ENCODE peak calls at places on chromosome 16, in seven cellular contexts. X is kidney, P is BE2C, E is colonic mucosa, J is neural progenitor cell, K is tibial artery, U is fibroblast of lung. R is an unnamed sample.
A peak's percentile ranks its signal among the peaks of the same experiment; 100 is the strongest.

GRCh38 chr16:60127196-60127595 is 1393.1 kb upstream of the GOT2 start:
- DNase-seq in X (no peak), E (no peak), K (no peak), J (no peak), P (no peak), U (no peak), R (no peak)

GRCh38 chr16:28537964-28538732 is 626 bp downstream of the NUPR1 start:
- DNase-seq in J (no peak), E (peak; percentile 41), X (no peak), P (no peak), K (no peak), U (no peak), R (no peak)

GRCh38 chr16:9053006-9053601 is 38.3 kb upstream of the HAPSTR1 start:
- DNase-seq in X (no peak), J (peak; percentile 95), K (no peak), P (peak; percentile 85), E (peak; percentile 46), U (peak; percentile 79), R (peak; percentile 71)

GRCh38 chr16:81539009-81539820 is 94.6 kb downstream of the CMIP start:
- DNase-seq in K (no peak), J (no peak), U (no peak), E (no peak), P (no peak), X (peak; percentile 38), R (no peak)

GRCh38 chr16:1094124-1094479 is 1.9 kb downstream of the C1QTNF8 start:
- DNase-seq in U (no peak), X (no peak), P (no peak), E (no peak), K (no peak), J (no peak), R (no peak)

GRCh38 chr16:85565796-85566501 is 47.2 kb upstream of the GSE1 start:
- DNase-seq in E (no peak), J (no peak), K (no peak), P (no peak), X (no peak), U (no peak), R (no peak)

GRCh38 chr16:28012031-28012445 is 51.5 kb downstream of the GSG1L start:
- DNase-seq in K (no peak), X (no peak), E (no peak), J (no peak), U (peak; percentile 38), P (no peak), R (no peak)

GRCh38 chr16:64627288-64627687 is 494.6 kb downstream of the CDH11 start:
- DNase-seq in U (no peak), P (peak; percentile 33), J (peak; percentile 9), X (no peak), K (no peak), E (no peak), R (no peak)

GRCh38 chr16:56423584-56424403 is 1.6 kb downstream of the AMFR start:
- DNase-seq in J (no peak), U (no peak), X (no peak), K (no peak), E (no peak), P (no peak), R (no peak)

GRCh38 chr16:78742501-78743283 is 643.2 kb downstream of the WWOX start:
- DNase-seq in U (peak; percentile 10), P (no peak), X (no peak), J (no peak), K (peak; percentile 68), E (peak; percentile 47), R (no peak)

GRCh38 chr16:85138825-85139627 is 26.8 kb upstream of the CIBAR2 start:
- DNase-seq in E (no peak), K (no peak), J (no peak), P (no peak), X (no peak), U (no peak), R (no peak)

GRCh38 chr16:81558077-81558443 is 113.5 kb downstream of the CMIP start:
- DNase-seq in P (no peak), X (peak; percentile 45), K (no peak), E (no peak), U (no peak), J (no peak), R (no peak)

GRCh38 chr16:79418588-79418987 is 181.9 kb downstream of the MAF start:
- DNase-seq in U (no peak), J (no peak), K (no peak), X (no peak), E (no peak), P (no peak), R (no peak)

GRCh38 chr16:68480084-68480995 is 32.0 kb upstream of the SMPD3 start:
- DNase-seq in E (no peak), X (no peak), J (no peak), P (no peak), U (no peak), K (no peak), R (no peak)

GRCh38 chr16:22932032-22932771 is 118.2 kb downstream of the HS3ST2 start:
- DNase-seq in J (no peak), K (no peak), X (no peak), E (no peak), P (no peak), U (no peak), R (no peak)

GRCh38 chr16:54589326-54589725 is 302.7 kb upstream of the IRX3 start:
- DNase-seq in U (no peak), E (no peak), J (peak; percentile 24), P (no peak), X (no peak), K (no peak), R (no peak)

GRCh38 chr16:49649013-49649785 is 206.7 kb downstream of the ZNF423 start:
- DNase-seq in K (no peak), E (no peak), J (no peak), P (no peak), X (no peak), U (peak; percentile 89), R (no peak)

GRCh38 chr16:87638736-87639135 is 36.4 kb downstream of the JPH3 start:
- DNase-seq in P (no peak), K (no peak), E (no peak), U (no peak), J (no peak), X (no peak), R (no peak)
- TF ChIP-seq CTCF in P (no peak), K (no peak), E (no peak), U (no peak), J (no peak), X (no peak), R (no peak)

DNA sequence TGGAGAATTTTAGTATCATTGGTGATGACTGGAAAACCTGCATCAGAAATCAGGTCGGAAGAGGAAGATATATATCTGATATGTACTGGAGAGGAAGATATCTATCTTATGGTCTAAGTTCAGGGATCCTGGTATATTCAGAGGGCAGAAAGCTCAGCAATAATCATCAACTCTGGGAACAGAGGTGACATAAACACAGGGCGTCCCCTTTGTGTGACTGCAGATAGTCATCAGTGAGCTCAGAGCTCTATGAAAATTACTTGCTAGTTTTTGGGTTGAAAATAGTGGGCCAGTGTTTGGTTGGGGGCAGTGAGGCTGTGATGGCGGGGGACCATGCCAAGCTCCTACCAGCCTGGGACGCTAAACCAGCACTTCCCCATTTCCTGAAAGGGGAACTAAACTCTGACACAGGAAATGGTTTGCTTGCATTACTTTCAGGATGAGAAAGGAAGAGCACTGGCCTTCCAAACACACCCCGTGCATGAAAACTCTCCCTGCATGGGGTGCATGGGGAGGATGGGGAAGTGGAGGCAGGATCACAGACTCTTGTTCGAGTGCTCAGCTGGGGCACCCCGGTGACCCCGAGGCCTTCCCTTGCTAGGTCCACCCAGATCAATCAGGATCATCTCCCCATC is 15.8 kb downstream of the NOD2 start:
- DNase-seq in K (no peak), J (no peak), P (no peak), U (no peak), X (no peak), E (no peak), R (no peak)
- TF ChIP-seq CTCF in K (no peak), J (no peak), P (no peak), U (no peak), X (no peak), E (no peak), R (no peak)

GRCh38 chr16:74034862-74035261 is 261.8 kb upstream of the PSMD7 start:
- DNase-seq in X (no peak), K (no peak), J (peak; percentile 66), P (peak; percentile 15), E (peak; percentile 25), U (peak; percentile 1), R (no peak)
- TF ChIP-seq CTCF in X (no peak), K (peak; percentile 18), J (peak; percentile 82), P (peak; percentile 61), E (peak; percentile 38), U (peak; percentile 60), R (peak; percentile 42)

GRCh38 chr16:3879887-3880564 is 487 bp downstream of the CREBBP start:
- DNase-seq in X (peak; percentile 92), E (peak; percentile 68), U (peak; percentile 52), K (peak; percentile 88), P (peak; percentile 87), J (peak; percentile 82), R (peak; percentile 82)
- TF ChIP-seq CTCF in X (peak; percentile 57), E (no peak), U (peak; percentile 12), K (no peak), P (no peak), J (no peak), R (no peak)

DNA sequence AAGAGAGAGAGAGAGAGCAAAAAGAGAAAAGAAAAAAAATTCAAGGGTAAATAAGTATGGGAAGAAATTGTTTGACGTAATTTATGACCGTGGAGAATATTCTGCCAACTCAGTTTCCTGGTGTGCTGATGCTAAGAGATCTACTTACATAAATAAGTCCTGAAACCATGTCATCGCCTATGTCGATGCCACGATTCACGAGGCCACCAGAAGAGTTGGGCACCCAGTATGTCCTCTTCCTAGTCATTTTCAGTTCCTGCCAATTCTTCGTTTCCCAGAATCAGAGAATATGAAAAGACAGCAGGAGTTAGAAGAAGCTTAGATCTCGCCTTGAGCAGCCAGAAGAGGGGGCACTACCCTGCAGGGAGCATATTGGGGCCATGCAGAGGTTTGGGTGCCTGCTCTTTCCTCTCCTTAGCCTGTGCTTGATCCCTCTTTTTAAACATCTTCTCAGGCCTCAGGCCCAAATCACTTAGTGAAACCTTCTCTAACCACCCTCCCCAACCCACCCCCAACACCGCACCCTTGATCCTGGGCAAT is 12.4 kb upstream of the LONP2 start:
- DNase-seq in U (peak; percentile 25), P (peak; percentile 39), K (no peak), X (no peak), J (peak; percentile 58), E (peak; percentile 35), R (peak; percentile 58)
- TF ChIP-seq CTCF in U (peak; percentile 82), P (peak; percentile 58), K (peak; percentile 22), X (no peak), J (peak; percentile 67), E (peak; percentile 21), R (peak; percentile 27)

R was measured in glutamatergic neuron.